ENCODE peak calls at places on chromosomes 2 and 18, in seven cellular contexts. A is NCI-H2081 treated with DMSO at 0.1 percent for 48 hours, U is H54, G is left ventricle myocardium inferior, Y is B cell, N is T follicular helper cell, X is NCI-H69. M is an unnamed sample.

GRCh38 chr2:145230546-145230945 is 710.6 kb upstream of the ZEB2 start:
- DNase-seq in U (no peak), G (no peak), X (no peak), A (no peak), N (no peak), Y (no peak), M (no peak)

GRCh38 chr2:109062558-109063325 is 66.3 kb upstream of the SH3RF3 start:
- DNase-seq in U (no peak), G (no peak), A (no peak), X (no peak), N (no peak), Y (no peak), M (no peak)

GRCh38 chr2:136238552-136239346 is 120.8 kb upstream of the CXCR4 start:
- DNase-seq in X (peak; percentile 11), G (no peak), N (peak; percentile 29), U (peak; percentile 36), A (no peak), Y (peak; percentile 76), M (no peak)

GRCh38 chr2:240455719-240456606 is 20.5 kb downstream of the GPC1 start:
- DNase-seq in U (no peak), X (no peak), G (no peak), Y (no peak), A (no peak), N (no peak), M (no peak)

GRCh38 chr18:79396431-79397287 is 929 bp downstream of the NFATC1 start:
- DNase-seq in N (no peak), G (peak; percentile 66), Y (peak; percentile 68), U (no peak), A (no peak), X (peak; percentile 49), M (no peak)

GRCh38 chr2:193907561-193907960 is 1712.8 kb upstream of the TMEFF2 start:
- DNase-seq in U (no peak), A (no peak), G (no peak), N (no peak), Y (no peak), X (no peak), M (no peak)

GRCh38 chr2:58194451-58194850 is 46.7 kb downstream of the FANCL start:
- DNase-seq in N (no peak), X (peak; percentile 92), G (no peak), Y (no peak), A (peak; percentile 91), U (no peak), M (peak; percentile 82)

GRCh38 chr2:162582357-162582798 is 238.4 kb downstream of the GCA start:
- DNase-seq in Y (no peak), U (peak; percentile 7), A (peak; percentile 65), X (peak; percentile 82), G (no peak), N (no peak), M (no peak)

GRCh38 chr2:102238039-102238756 is 51.4 kb downstream of the IL1RL2 start:
- DNase-seq in U (no peak), Y (no peak), A (no peak), G (peak; percentile 27), N (no peak), X (no peak), M (no peak)

GRCh38 chr2:37829202-37829601 is 95.9 kb upstream of the RMDN2 start:
- DNase-seq in G (peak; percentile 25), Y (no peak), A (no peak), X (peak; percentile 35), U (peak; percentile 43), N (no peak), M (no peak)

GRCh38 chr2:216934151-216934550 is 74.3 kb upstream of the TNP1 start:
- DNase-seq in X (peak; percentile 18), G (peak; percentile 35), U (no peak), A (no peak), N (no peak), Y (no peak), M (no peak)

GRCh38 chr2:32627441-32627900 is 379 bp upstream of the TTC27 start:
- DNase-seq in U (no peak), Y (no peak), G (peak; percentile 28), X (peak; percentile 70), A (no peak), N (peak; percentile 4), M (no peak)

GRCh38 chr2:96205888-96206287 is 2.7 kb downstream of the STARD7 start:
- DNase-seq in N (no peak), G (no peak), U (no peak), Y (no peak), X (no peak), A (no peak), M (no peak)

GRCh38 chr2:227163998-227164744 is at the start of the genes COL4A3 and COL4A4:
- DNase-seq in U (peak; percentile 24), X (peak; percentile 82), A (no peak), Y (peak; percentile 59), G (peak; percentile 78), N (no peak), M (peak; percentile 53)

GRCh38 chr2:222864296-222864695 is 3.5 kb downstream of the ACSL3 start:
- DNase-seq in U (peak; percentile 36), A (no peak), N (no peak), X (peak; percentile 19), Y (no peak), G (no peak), M (no peak)

GRCh38 chr2:53787255-53787910 is 539 bp downstream of the ERLEC1 start:
- DNase-seq in X (peak; percentile 32), U (peak; percentile 33), Y (no peak), A (no peak), G (no peak), N (no peak), M (no peak)

GRCh38 chr18:24913507-24914147 is 438.3 kb downstream of the ZNF521 start:
- DNase-seq in A (no peak), N (no peak), U (no peak), X (peak; percentile 73), Y (no peak), G (no peak), M (no peak)

GRCh38 chr2:46657042-46657504 is 177.7 kb downstream of the TMEM247 start:
- DNase-seq in N (no peak), A (no peak), X (peak; percentile 67), U (peak; percentile 30), Y (no peak), G (no peak), M (no peak)

GRCh38 chr2:232529806-232530547 is 4.0 kb downstream of the CHRND start:
- DNase-seq in G (peak; percentile 9), A (no peak), X (no peak), Y (no peak), U (no peak), N (no peak), M (no peak)

GRCh38 chr2:200616193-200616592 is 30.4 kb downstream of the AOX1 start:
- DNase-seq in Y (no peak), G (no peak), N (no peak), A (no peak), U (no peak), X (peak; percentile 1), M (no peak)

GRCh38 chr18:60259052-60259681 is 113.4 kb downstream of the MC4R start:
- DNase-seq in X (no peak), N (no peak), A (no peak), Y (no peak), U (no peak), G (no peak), M (no peak)

GRCh38 chr2:109459485-109459884 is 154.3 kb downstream of the SEPTIN10 start:
- DNase-seq in N (no peak), G (no peak), A (no peak), U (no peak), X (no peak), Y (no peak), M (no peak)

GRCh38 chr2:84173041-84173440 is 286.0 kb downstream of the SUCLG1 start:
- DNase-seq in G (no peak), X (no peak), Y (no peak), N (no peak), U (no peak), A (no peak), M (no peak)

GRCh38 chr18:38545071-38545470 is 979.5 kb upstream of the CELF4 start:
- DNase-seq in A (no peak), G (no peak), X (peak; percentile 93), Y (no peak), N (no peak), U (no peak), M (no peak)

GRCh38 chr2:233816334-233816733 is 38.0 kb downstream of the HJURP start:
- DNase-seq in A (no peak), U (no peak), G (no peak), N (no peak), X (peak; percentile 46), Y (no peak), M (no peak)

M was measured in NCI-H1930.